ENCODE peak calls at places on chromosomes 5 and 9, in nine cellular contexts. H, T, V, K, A, D, S, U and N are unnamed samples.

GRCh38 chr9:8660383-8660782 is 860.8 kb upstream of the DMAC1 start:
- DNase-seq in K (peak), S (no peak), V (no peak), H (peak), A (no peak), T (peak), U (no peak), D (no peak), N (no peak)

GRCh38 chr5:59786271-59786805 is 107.2 kb downstream of the PDE4D start:
- DNase-seq in U (no peak), H (peak), A (no peak), K (no peak), T (no peak), V (no peak), D (no peak), S (peak), N (no peak)

GRCh38 chr9:91301161-91301560 is 60.6 kb downstream of the AUH start:
- DNase-seq in H (no peak), T (no peak), S (peak), V (no peak), D (no peak), A (no peak), U (no peak), K (peak), N (no peak)

GRCh38 chr9:133103183-133103986 is 17.7 kb downstream of the RALGDS start:
- DNase-seq in T (peak), K (peak), S (no peak), U (peak), H (no peak), D (peak), A (peak), V (peak), N (peak)

GRCh38 chr5:9544502-9545300 is 1.2 kb downstream of the SEMA5A start:
- DNase-seq in T (peak), A (peak), S (peak), D (peak), V (peak), K (peak), U (peak), H (peak), N (no peak)

GRCh38 chr5:57069115-57069835 is 104.6 kb upstream of the GPBP1 start:
- DNase-seq in U (no peak), V (no peak), T (no peak), S (no peak), D (no peak), H (no peak), A (no peak), K (no peak), N (no peak)

GRCh38 chr5:171906703-171907590 is 99.5 kb downstream of the FBXW11 start:
- DNase-seq in D (no peak), U (no peak), S (no peak), H (no peak), V (no peak), T (no peak), A (no peak), K (no peak), N (no peak)

GRCh38 chr5:104734046-104734445 is 1171.5 kb upstream of the NUDT12 start:
- DNase-seq in H (no peak), D (no peak), T (no peak), U (no peak), V (no peak), A (no peak), K (no peak), S (no peak), N (no peak)

GRCh38 chr9:104860280-104860679 is 67.7 kb downstream of the ABCA1 start:
- DNase-seq in V (no peak), T (no peak), H (no peak), U (no peak), S (no peak), K (no peak), A (no peak), D (no peak), N (no peak)

GRCh38 chr9:114299286-114300152 is 23.4 kb upstream of the ORM1 start:
- DNase-seq in A (no peak), H (no peak), T (no peak), S (no peak), V (no peak), K (peak), D (no peak), U (peak), N (no peak)

GRCh38 chr5:95631991-95632675 is 12.2 kb downstream of the GPR150 start:
- DNase-seq in H (peak), T (peak), A (no peak), D (no peak), V (no peak), K (no peak), S (peak), U (no peak), N (peak)

GRCh38 chr5:75536694-75537360 is 25.1 kb downstream of the POLK start:
- DNase-seq in U (no peak), S (no peak), T (no peak), V (no peak), A (peak), H (peak), K (no peak), D (no peak), N (no peak)

GRCh38 chr9:6930827-6931226 is 173.1 kb downstream of the KDM4C start:
- DNase-seq in S (peak), U (no peak), V (no peak), A (no peak), H (peak), K (no peak), D (no peak), T (no peak), N (no peak)

GRCh38 chr9:119487118-119487827 is 118.0 kb upstream of the BRINP1 start:
- DNase-seq in K (no peak), V (no peak), H (no peak), A (no peak), T (no peak), U (no peak), S (no peak), D (no peak), N (no peak)

GRCh38 chr9:134437417-134438203 is 111.4 kb downstream of the RXRA start:
- DNase-seq in A (peak), D (no peak), T (peak), K (peak), S (no peak), V (peak), H (no peak), U (no peak), N (no peak)

GRCh38 chr5:96709152-96709821 is 47.1 kb downstream of the CAST start:
- DNase-seq in V (no peak), K (no peak), A (no peak), D (no peak), U (no peak), H (peak), S (peak), T (no peak), N (no peak)

GRCh38 chr9:95261890-95262289 is 55.6 kb downstream of the FANCC start:
- DNase-seq in K (no peak), U (no peak), S (no peak), A (no peak), H (peak), D (no peak), T (no peak), V (no peak), N (no peak)

GRCh38 chr5:81513982-81514381 is 120.0 kb upstream of the ACOT12 start:
- DNase-seq in H (no peak), U (no peak), S (no peak), D (no peak), A (no peak), K (no peak), T (no peak), V (no peak), N (no peak)

GRCh38 chr9:79667716-79668458 is 96.1 kb downstream of the TLE4 start:
- DNase-seq in U (no peak), T (peak), K (no peak), S (no peak), D (peak), A (no peak), H (no peak), V (no peak), N (no peak)

GRCh38 chr5:150137997-150138396 is 17.6 kb downstream of the PDGFRB start:
- DNase-seq in U (no peak), H (no peak), S (no peak), K (no peak), V (no peak), T (no peak), A (no peak), D (no peak), N (no peak)

GRCh38 chr9:93820667-93821306 is 134.4 kb downstream of the BARX1 start:
- DNase-seq in K (no peak), S (no peak), V (no peak), U (no peak), D (no peak), T (no peak), A (peak), H (no peak), N (no peak)

GRCh38 chr9:82763631-82764030 is 299.3 kb downstream of the RASEF start:
- DNase-seq in S (no peak), D (peak), U (no peak), T (no peak), V (peak), H (no peak), K (no peak), A (no peak), N (no peak)

GRCh38 chr5:16108418-16108817 is 71.2 kb downstream of the MARCHF11 start:
- DNase-seq in H (no peak), A (no peak), D (no peak), S (no peak), V (no peak), U (no peak), K (no peak), T (no peak), N (no peak)

GRCh38 chr9:19290103-19290502 is 59.6 kb downstream of the DENND4C start:
- DNase-seq in H (no peak), U (no peak), D (no peak), S (no peak), V (no peak), K (no peak), T (no peak), A (no peak), N (no peak)

GRCh38 chr5:173456751-173457171 is 128.5 kb upstream of the STC2 start:
- DNase-seq in S (peak), H (peak), D (no peak), U (no peak), K (no peak), A (no peak), T (no peak), V (no peak), N (no peak)

GRCh38 chr5:163318707-163319106 is 118.7 kb upstream of the CCNG1 start:
- DNase-seq in T (no peak), A (peak), V (no peak), U (no peak), H (no peak), S (no peak), D (no peak), K (no peak), N (no peak)

GRCh38 chr9:22158275-22158674 is 149.2 kb upstream of the CDKN2B start:
- DNase-seq in V (no peak), T (no peak), S (peak), D (no peak), A (no peak), K (no peak), H (no peak), U (no peak), N (no peak)